ENCODE peak calls at places on chromosome 1, in seven cellular contexts. One of them, this sample, is unnamed.

GRCh38 chr1:231931846-231932454 is 305.4 kb downstream of the DISC1 start:
- DNase-seq in endothelial cell of umbilical vein: no peak
- DNase-seq in A549: peak; percentile 10
- DNase-seq in transverse colon: no peak
- DNase-seq in IMR-90: no peak
- DNase-seq in NB4: peak; percentile 54
- DNase-seq in HCT116: peak; percentile 21
- DNase-seq in this sample: peak; percentile 60

GRCh38 chr1:192918259-192918658 is 109.4 kb downstream of the RGS2 start:
- DNase-seq in NB4: no peak
- DNase-seq in endothelial cell of umbilical vein: no peak
- DNase-seq in A549: no peak
- DNase-seq in transverse colon: no peak
- DNase-seq in IMR-90: no peak
- DNase-seq in HCT116: no peak
- DNase-seq in this sample: no peak

GRCh38 chr1:80778094-80778840 is 1022.5 kb upstream of the ADGRL2 start:
- DNase-seq in endothelial cell of umbilical vein: no peak
- DNase-seq in HCT116: no peak
- DNase-seq in IMR-90: no peak
- DNase-seq in NB4: no peak
- DNase-seq in transverse colon: no peak
- DNase-seq in A549: no peak
- DNase-seq in this sample: no peak

GRCh38 chr1:186745531-186746146 is 65.4 kb upstream of the PTGS2 start:
- DNase-seq in transverse colon: no peak
- DNase-seq in NB4: no peak
- DNase-seq in IMR-90: no peak
- DNase-seq in A549: no peak
- DNase-seq in endothelial cell of umbilical vein: no peak
- DNase-seq in HCT116: no peak
- DNase-seq in this sample: no peak

GRCh38 chr1:147618077-147618569 is 52.2 kb downstream of the ACP6 start:
- DNase-seq in A549: no peak
- DNase-seq in transverse colon: no peak
- DNase-seq in IMR-90: peak; percentile 24
- DNase-seq in NB4: peak; percentile 60
- DNase-seq in HCT116: no peak
- DNase-seq in endothelial cell of umbilical vein: no peak
- DNase-seq in this sample: no peak

GRCh38 chr1:221530791-221531190 is 211.1 kb downstream of the DUSP10 start:
- DNase-seq in transverse colon: no peak
- DNase-seq in NB4: no peak
- DNase-seq in HCT116: no peak
- DNase-seq in IMR-90: no peak
- DNase-seq in A549: no peak
- DNase-seq in endothelial cell of umbilical vein: no peak
- DNase-seq in this sample: no peak

GRCh38 chr1:46246548-46247432 is 773 bp upstream of the RAD54L start:
- DNase-seq in transverse colon: peak; percentile 65
- DNase-seq in NB4: peak; percentile 72
- DNase-seq in HCT116: no peak
- DNase-seq in A549: peak; percentile 81
- DNase-seq in IMR-90: peak; percentile 45
- DNase-seq in endothelial cell of umbilical vein: no peak
- DNase-seq in this sample: peak; percentile 76

GRCh38 chr1:229027622-229028182 is 243.2 kb upstream of the RAB4A start:
- DNase-seq in A549: no peak
- DNase-seq in transverse colon: peak; percentile 34
- DNase-seq in endothelial cell of umbilical vein: peak; percentile 75
- DNase-seq in HCT116: no peak
- DNase-seq in NB4: peak; percentile 98
- DNase-seq in IMR-90: peak; percentile 37
- DNase-seq in this sample: no peak

GRCh38 chr1:112704511-112704907 is 2.4 kb downstream of the RHOC start:
- DNase-seq in NB4: no peak
- DNase-seq in endothelial cell of umbilical vein: no peak
- DNase-seq in IMR-90: no peak
- DNase-seq in transverse colon: no peak
- DNase-seq in HCT116: no peak
- DNase-seq in A549: no peak
- DNase-seq in this sample: no peak

GRCh38 chr1:6137758-6138157 is 42.4 kb downstream of the CHD5 start:
- DNase-seq in IMR-90: no peak
- DNase-seq in HCT116: no peak
- DNase-seq in A549: no peak
- DNase-seq in endothelial cell of umbilical vein: no peak
- DNase-seq in NB4: no peak
- DNase-seq in transverse colon: no peak
- DNase-seq in this sample: no peak

GRCh38 chr1:183385746-183386145 is 32.4 kb downstream of the NMNAT2 start:
- DNase-seq in transverse colon: no peak
- DNase-seq in HCT116: no peak
- DNase-seq in endothelial cell of umbilical vein: no peak
- DNase-seq in A549: no peak
- DNase-seq in NB4: peak; percentile 6
- DNase-seq in IMR-90: no peak
- DNase-seq in this sample: no peak

GRCh38 chr1:174364996-174365760 is 82.6 kb upstream of the GPR52 start:
- DNase-seq in endothelial cell of umbilical vein: no peak
- DNase-seq in NB4: peak; percentile 3
- DNase-seq in transverse colon: no peak
- DNase-seq in HCT116: no peak
- DNase-seq in IMR-90: no peak
- DNase-seq in A549: no peak
- DNase-seq in this sample: no peak

GRCh38 chr1:212290608-212291007 is 5.4 kb downstream of the PPP2R5A start:
- DNase-seq in endothelial cell of umbilical vein: peak; percentile 68
- DNase-seq in HCT116: no peak
- DNase-seq in A549: no peak
- DNase-seq in NB4: no peak
- DNase-seq in transverse colon: no peak
- DNase-seq in IMR-90: peak; percentile 43
- DNase-seq in this sample: no peak

GRCh38 chr1:82934069-82934468 is 1064.9 kb downstream of the TTLL7 start:
- DNase-seq in transverse colon: no peak
- DNase-seq in NB4: no peak
- DNase-seq in HCT116: no peak
- DNase-seq in A549: no peak
- DNase-seq in endothelial cell of umbilical vein: no peak
- DNase-seq in IMR-90: no peak
- DNase-seq in this sample: no peak

GRCh38 chr1:232519186-232519585 is 110.7 kb downstream of the SIPA1L2 start:
- DNase-seq in HCT116: no peak
- DNase-seq in IMR-90: no peak
- DNase-seq in transverse colon: no peak
- DNase-seq in NB4: no peak
- DNase-seq in A549: no peak
- DNase-seq in endothelial cell of umbilical vein: no peak
- DNase-seq in this sample: no peak

GRCh38 chr1:227901906-227902640 is 45.7 kb downstream of the WNT9A start:
- DNase-seq in NB4: no peak
- DNase-seq in A549: no peak
- DNase-seq in transverse colon: no peak
- DNase-seq in IMR-90: peak; percentile 11
- DNase-seq in HCT116: peak; percentile 37
- DNase-seq in endothelial cell of umbilical vein: no peak
- DNase-seq in this sample: no peak

GRCh38 chr1:36149237-36149972 is at the start of gene TRAPPC3:
- DNase-seq in HCT116: peak; percentile 99
- DNase-seq in endothelial cell of umbilical vein: peak; percentile 100
- DNase-seq in transverse colon: peak; percentile 100
- DNase-seq in NB4: peak; percentile 99
- DNase-seq in A549: peak; percentile 95
- DNase-seq in IMR-90: peak; percentile 100
- DNase-seq in this sample: peak; percentile 100

GRCh38 chr1:36151845-36152203 is 2.5 kb upstream of the TRAPPC3 start:
- DNase-seq in HCT116: no peak
- DNase-seq in A549: no peak
- DNase-seq in endothelial cell of umbilical vein: no peak
- DNase-seq in IMR-90: no peak
- DNase-seq in NB4: peak; percentile 76
- DNase-seq in transverse colon: peak; percentile 61
- DNase-seq in this sample: no peak

GRCh38 chr1:36150296-36151132 is 1.2 kb upstream of the TRAPPC3 start:
- DNase-seq in A549: peak; percentile 82
- DNase-seq in IMR-90: peak; percentile 95
- DNase-seq in endothelial cell of umbilical vein: peak; percentile 94
- DNase-seq in transverse colon: peak; percentile 94
- DNase-seq in HCT116: peak; percentile 85
- DNase-seq in NB4: peak; percentile 92
- DNase-seq in this sample: peak; percentile 93

GRCh38 chr1:36149973-36150295 is 648 bp upstream of the TRAPPC3 start:
- DNase-seq in endothelial cell of umbilical vein: no peak
- DNase-seq in transverse colon: no peak
- DNase-seq in IMR-90: no peak
- DNase-seq in NB4: no peak
- DNase-seq in HCT116: no peak
- DNase-seq in A549: no peak
- DNase-seq in this sample: peak; percentile 65

DNA sequence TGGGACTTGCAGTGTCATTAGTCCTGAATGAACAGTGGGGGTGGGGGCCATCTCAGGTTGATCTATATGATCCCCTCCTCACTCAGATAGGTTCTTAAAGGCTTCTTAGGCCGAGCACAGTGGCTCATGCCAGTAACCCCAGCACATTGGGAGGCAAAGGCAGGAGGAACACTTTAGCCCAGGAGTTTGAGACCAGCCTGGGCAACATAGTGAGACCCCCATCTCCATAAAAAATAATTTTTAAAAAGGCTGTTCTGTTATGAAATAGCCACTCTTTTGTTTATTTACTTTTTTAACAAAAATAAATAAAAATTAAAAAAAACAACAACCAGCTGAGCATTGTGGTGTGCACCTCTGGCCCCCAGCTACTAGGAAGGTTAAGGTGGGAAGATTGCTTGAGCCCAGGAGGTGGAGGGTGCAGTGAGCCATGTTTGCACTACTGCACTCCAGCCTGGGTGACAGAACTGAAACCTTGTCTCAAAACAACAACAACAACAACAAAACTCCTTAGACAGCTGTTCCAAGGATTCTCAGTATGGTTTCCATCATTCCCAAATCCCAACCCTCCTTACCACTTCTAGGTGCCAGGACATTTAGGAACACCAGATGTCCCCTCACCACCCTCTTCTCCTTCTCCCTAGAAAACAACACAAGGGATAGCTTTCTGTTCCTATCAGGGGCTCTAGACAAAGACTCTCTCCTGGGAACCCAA is 2.0 kb upstream of the TRAPPC3 start:
- DNase-seq in A549: no peak
- DNase-seq in transverse colon: no peak
- DNase-seq in NB4: no peak
- DNase-seq in HCT116: no peak
- DNase-seq in IMR-90: no peak
- DNase-seq in endothelial cell of umbilical vein: no peak
- DNase-seq in this sample: no peak
- TF ChIP-seq POLR2A in A549: no peak
- TF ChIP-seq POLR2A in transverse colon: no peak
- TF ChIP-seq POLR2A in NB4: no peak
- TF ChIP-seq POLR2A in HCT116: no peak
- TF ChIP-seq POLR2A in IMR-90: no peak
- TF ChIP-seq POLR2A in endothelial cell of umbilical vein: no peak
- TF ChIP-seq POLR2A in this sample: no peak

GRCh38 chr1:21621761-21622436 is 47.3 kb downstream of the RAP1GAP start:
- DNase-seq in HCT116: no peak
- DNase-seq in IMR-90: no peak
- DNase-seq in transverse colon: no peak
- DNase-seq in NB4: no peak
- DNase-seq in endothelial cell of umbilical vein: no peak
- DNase-seq in A549: no peak
- DNase-seq in this sample: no peak
- TF ChIP-seq POLR2A in HCT116: no peak
- TF ChIP-seq POLR2A in IMR-90: no peak
- TF ChIP-seq POLR2A in transverse colon: no peak
- TF ChIP-seq POLR2A in NB4: no peak
- TF ChIP-seq POLR2A in endothelial cell of umbilical vein: no peak
- TF ChIP-seq POLR2A in A549: no peak
- TF ChIP-seq POLR2A in this sample: no peak

DNA sequence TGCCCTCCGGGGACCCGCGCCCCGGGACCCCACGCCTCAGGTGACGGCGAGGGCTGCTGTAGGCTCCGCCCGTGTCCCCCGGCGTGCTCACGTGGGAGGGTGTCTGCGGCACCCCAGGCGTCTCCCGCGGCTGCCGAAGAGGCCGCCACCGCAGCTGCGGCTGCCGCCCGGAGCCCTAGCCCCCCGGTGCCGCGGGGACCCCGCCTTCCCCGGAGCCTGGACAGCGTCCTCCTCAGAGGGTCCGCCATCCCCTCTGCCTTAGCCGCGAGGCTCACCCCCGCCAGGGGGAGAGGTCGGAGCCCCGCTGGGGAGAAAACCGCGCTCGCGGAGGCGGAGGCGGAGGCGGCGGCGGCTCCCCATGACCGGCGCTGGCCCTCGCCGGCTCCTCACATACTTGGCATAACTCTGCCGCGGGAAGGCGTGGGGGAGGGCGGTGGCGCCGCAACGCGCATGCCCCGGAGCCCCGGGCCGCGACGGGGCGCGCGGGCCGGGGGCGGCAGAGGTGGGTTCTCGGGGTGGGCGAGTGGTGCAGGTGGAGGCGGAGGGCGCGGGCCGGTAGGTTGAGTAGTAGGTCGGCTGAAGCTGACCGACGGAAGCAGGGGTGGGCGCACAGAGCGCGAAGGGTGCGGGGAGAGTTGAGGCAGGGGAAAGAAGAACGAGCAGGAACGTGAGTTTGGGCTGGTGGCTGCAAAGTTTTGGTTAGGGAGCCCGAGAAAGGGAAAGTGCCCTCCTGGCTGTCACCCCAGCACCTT is 700 bp upstream of the SYDE2 start:
- DNase-seq in HCT116: no peak
- DNase-seq in IMR-90: peak; percentile 49
- DNase-seq in transverse colon: peak; percentile 76
- DNase-seq in NB4: peak; percentile 72
- DNase-seq in endothelial cell of umbilical vein: peak; percentile 61
- DNase-seq in A549: peak; percentile 44
- DNase-seq in this sample: peak; percentile 76
- TF ChIP-seq POLR2A in HCT116: no peak
- TF ChIP-seq POLR2A in IMR-90: peak; percentile 17
- TF ChIP-seq POLR2A in transverse colon: peak; percentile 68
- TF ChIP-seq POLR2A in NB4: peak; percentile 32
- TF ChIP-seq POLR2A in endothelial cell of umbilical vein: no peak
- TF ChIP-seq POLR2A in A549: peak; percentile 41
- TF ChIP-seq POLR2A in this sample: peak; percentile 38

DNA sequence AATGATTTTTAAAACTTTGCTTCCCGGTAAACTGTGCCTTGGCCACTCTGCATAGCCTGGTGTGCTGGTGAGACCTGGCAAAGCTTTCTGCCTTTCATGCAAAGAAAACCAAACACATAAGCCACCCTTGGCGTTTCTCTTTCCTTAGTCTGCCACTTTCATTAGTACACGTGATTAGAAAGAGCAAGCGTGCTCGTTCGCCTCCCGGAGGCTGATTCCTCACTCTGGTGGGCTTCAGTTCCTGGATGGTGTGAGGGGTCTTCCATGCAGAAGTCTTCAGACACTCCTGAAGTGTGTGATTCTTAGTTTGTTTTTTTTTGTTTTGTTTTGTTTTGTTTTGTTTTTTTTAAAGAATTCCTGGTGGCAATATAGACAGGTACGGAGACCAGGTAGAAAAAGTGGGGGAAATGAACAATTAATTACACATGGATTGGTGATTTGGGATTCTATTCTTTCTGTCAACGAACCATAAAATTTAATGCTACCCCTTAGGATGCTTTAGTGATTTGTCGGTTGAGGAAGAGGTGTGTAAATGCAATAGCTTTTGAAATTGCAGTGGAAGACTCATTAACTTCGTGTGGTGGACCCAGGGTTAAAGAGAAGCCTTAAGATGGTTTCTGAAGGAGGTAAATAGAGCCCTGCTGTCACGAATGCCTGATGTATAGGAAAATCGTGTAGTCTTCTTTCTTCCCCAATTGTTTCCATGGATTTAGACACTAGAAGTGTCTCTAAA is 2.1 kb downstream of the GALNT2 start:
- DNase-seq in endothelial cell of umbilical vein: no peak
- DNase-seq in HCT116: no peak
- DNase-seq in A549: no peak
- DNase-seq in IMR-90: no peak
- DNase-seq in NB4: peak; percentile 28
- DNase-seq in transverse colon: peak; percentile 18
- DNase-seq in this sample: peak; percentile 57
- TF ChIP-seq POLR2A in endothelial cell of umbilical vein: no peak
- TF ChIP-seq POLR2A in HCT116: no peak
- TF ChIP-seq POLR2A in A549: no peak
- TF ChIP-seq POLR2A in IMR-90: no peak
- TF ChIP-seq POLR2A in NB4: no peak
- TF ChIP-seq POLR2A in transverse colon: no peak
- TF ChIP-seq POLR2A in this sample: no peak

This sample was measured in erythroblast.